ENCODE peak calls at places on chromosome 13, in seven cellular contexts. M is neural progenitor cell, A is OCI-LY7, R is PC-3, K is GM23248, Y is hepatocyte, P is HCT116. B is an unnamed sample.

GRCh38 chr13:28714651-28715050 is 4.1 kb downstream of the SLC46A3 start:
- DNase-seq in Y (no peak), K (no peak), R (no peak), M (no peak), A (no peak), P (no peak), B (no peak)

GRCh38 chr13:31929031-31929770 is 102.4 kb upstream of the FRY start:
- DNase-seq in A (no peak), M (no peak), R (no peak), P (no peak), Y (no peak), K (peak), B (no peak)

GRCh38 chr13:30049692-30050091 is 199.3 kb upstream of the UBL3 start:
- DNase-seq in P (no peak), R (peak), K (peak), Y (no peak), A (no peak), M (no peak), B (no peak)

GRCh38 chr13:112737329-112737728 is 47.5 kb downstream of the ATP11A start:
- DNase-seq in P (no peak), A (no peak), M (no peak), Y (no peak), R (no peak), K (no peak), B (no peak)

GRCh38 chr13:24071423-24072075 is 89.0 kb upstream of the SPATA13 start:
- DNase-seq in Y (no peak), R (peak), A (no peak), K (peak), P (no peak), M (no peak), B (no peak)

GRCh38 chr13:57640582-57640981 is 9.0 kb downstream of the PCDH17 start:
- DNase-seq in A (no peak), Y (no peak), K (no peak), P (no peak), R (no peak), M (no peak), B (no peak)

GRCh38 chr13:46119883-46120614 is 15.2 kb upstream of the CPB2 start:
- DNase-seq in M (no peak), R (peak), A (no peak), Y (peak), K (peak), P (peak), B (no peak)

GRCh38 chr13:25375727-25376358 is 4.1 kb downstream of the ATP8A2 start:
- DNase-seq in K (peak), P (peak), R (peak), M (peak), A (peak), Y (peak), B (peak)

GRCh38 chr13:109494955-109495354 is 291.4 kb downstream of the IRS2 start:
- DNase-seq in M (no peak), R (peak), A (no peak), P (no peak), K (peak), Y (no peak), B (no peak)

GRCh38 chr13:60311527-60311926 is 85.5 kb upstream of the TDRD3 start:
- DNase-seq in R (no peak), M (no peak), K (no peak), A (no peak), P (no peak), Y (no peak), B (no peak)

GRCh38 chr13:99610702-99611289 is 109.5 kb downstream of the TM9SF2 start:
- DNase-seq in K (no peak), Y (no peak), R (no peak), P (no peak), A (no peak), M (no peak), B (peak)

GRCh38 chr13:69946443-69946955 is 161.1 kb upstream of the ATXN8OS start:
- DNase-seq in R (no peak), A (no peak), Y (no peak), M (no peak), P (no peak), K (no peak), B (peak)

GRCh38 chr13:98466634-98467236 is 110.2 kb downstream of the STK24 start:
- DNase-seq in K (peak), M (peak), A (no peak), P (no peak), R (peak), Y (no peak), B (peak)

GRCh38 chr13:32248789-32249188 is 66.4 kb downstream of the ZAR1L start:
- DNase-seq in A (no peak), P (no peak), M (no peak), Y (no peak), R (no peak), K (no peak), B (no peak)

GRCh38 chr13:28636677-28637317 is 22.1 kb upstream of the POMP start:
- DNase-seq in P (peak), Y (peak), M (peak), A (peak), K (peak), R (peak), B (peak)

GRCh38 chr13:102405499-102406079 is 3.7 kb upstream of the FGF14 start:
- DNase-seq in K (peak), M (peak), R (peak), P (no peak), Y (peak), A (no peak), B (peak)

GRCh38 chr13:98396071-98396710 is 180.7 kb downstream of the STK24 start:
- DNase-seq in R (no peak), K (no peak), A (no peak), Y (no peak), P (no peak), M (no peak), B (no peak)

GRCh38 chr13:20475927-20476691 is 49.5 kb downstream of the CRYL1 start:
- DNase-seq in Y (peak), P (no peak), M (peak), A (no peak), R (no peak), K (no peak), B (peak)

GRCh38 chr13:113357529-113357928 is 6.4 kb downstream of the GRTP1 start:
- DNase-seq in K (peak), M (no peak), P (no peak), A (no peak), Y (no peak), R (peak), B (no peak)

GRCh38 chr13:84661718-84662117 is 779.4 kb upstream of the SLITRK1 start:
- DNase-seq in M (no peak), K (peak), R (no peak), Y (no peak), P (no peak), A (no peak), B (no peak)

GRCh38 chr13:65926750-65927171 is 1303.4 kb downstream of the PCDH9 start:
- DNase-seq in A (peak), M (peak), Y (peak), K (no peak), P (peak), R (peak), B (peak)

GRCh38 chr13:32165791-32166190 is 134.2 kb downstream of the FRY start:
- DNase-seq in K (no peak), R (no peak), M (no peak), A (no peak), Y (no peak), P (no peak), B (no peak)

GRCh38 chr13:101875091-101875490 is 422.6 kb downstream of the ITGBL1 start:
- DNase-seq in Y (peak), K (no peak), M (no peak), A (no peak), P (no peak), R (no peak), B (no peak)

GRCh38 chr13:30730526-30730925 is 4.8 kb upstream of the ALOX5AP start:
- DNase-seq in A (no peak), R (no peak), K (no peak), P (no peak), Y (peak), M (peak), B (peak)

GRCh38 chr13:43157796-43158195 is 134.4 kb downstream of the DNAJC15 start:
- DNase-seq in M (no peak), P (no peak), A (no peak), Y (no peak), R (no peak), K (peak), B (no peak)

GRCh38 chr13:54768214-54768613 is 1739.6 kb downstream of the OLFM4 start:
- DNase-seq in A (no peak), Y (no peak), K (no peak), M (no peak), P (no peak), R (no peak), B (no peak)

GRCh38 chr13:59061621-59062020 is 1102.1 kb downstream of the DIAPH3 start:
- DNase-seq in A (no peak), P (no peak), Y (no peak), K (no peak), M (no peak), R (no peak), B (no peak)

GRCh38 chr13:49342404-49342803 is 94.7 kb downstream of the CDADC1 start:
- DNase-seq in Y (no peak), K (no peak), R (no peak), M (no peak), A (no peak), P (no peak), B (no peak)

GRCh38 chr13:97028441-97029299 is 34.4 kb upstream of the OXGR1 start:
- DNase-seq in A (peak), R (peak), P (peak), Y (peak), K (peak), M (peak), B (peak)

GRCh38 chr13:98406971-98407370 is 169.9 kb downstream of the STK24 start:
- DNase-seq in K (no peak), P (no peak), A (no peak), M (no peak), Y (no peak), R (no peak), B (no peak)

GRCh38 chr13:113851826-113852535 is 11.9 kb downstream of the GAS6 start:
- DNase-seq in P (no peak), A (no peak), M (no peak), R (no peak), Y (no peak), K (no peak), B (no peak)

GRCh38 chr13:102293723-102294122 is 108.1 kb downstream of the FGF14 start:
- DNase-seq in R (no peak), Y (no peak), P (no peak), A (no peak), M (no peak), K (no peak), B (no peak)

GRCh38 chr13:40609972-40610726 is 56.3 kb downstream of the FOXO1 start:
- DNase-seq in P (no peak), A (no peak), K (no peak), M (no peak), R (peak), Y (no peak), B (no peak)

GRCh38 chr13:34369925-34370324 is 552.0 kb downstream of the RFC3 start:
- DNase-seq in A (no peak), M (no peak), K (no peak), P (no peak), R (peak), Y (no peak), B (no peak)

DNA sequence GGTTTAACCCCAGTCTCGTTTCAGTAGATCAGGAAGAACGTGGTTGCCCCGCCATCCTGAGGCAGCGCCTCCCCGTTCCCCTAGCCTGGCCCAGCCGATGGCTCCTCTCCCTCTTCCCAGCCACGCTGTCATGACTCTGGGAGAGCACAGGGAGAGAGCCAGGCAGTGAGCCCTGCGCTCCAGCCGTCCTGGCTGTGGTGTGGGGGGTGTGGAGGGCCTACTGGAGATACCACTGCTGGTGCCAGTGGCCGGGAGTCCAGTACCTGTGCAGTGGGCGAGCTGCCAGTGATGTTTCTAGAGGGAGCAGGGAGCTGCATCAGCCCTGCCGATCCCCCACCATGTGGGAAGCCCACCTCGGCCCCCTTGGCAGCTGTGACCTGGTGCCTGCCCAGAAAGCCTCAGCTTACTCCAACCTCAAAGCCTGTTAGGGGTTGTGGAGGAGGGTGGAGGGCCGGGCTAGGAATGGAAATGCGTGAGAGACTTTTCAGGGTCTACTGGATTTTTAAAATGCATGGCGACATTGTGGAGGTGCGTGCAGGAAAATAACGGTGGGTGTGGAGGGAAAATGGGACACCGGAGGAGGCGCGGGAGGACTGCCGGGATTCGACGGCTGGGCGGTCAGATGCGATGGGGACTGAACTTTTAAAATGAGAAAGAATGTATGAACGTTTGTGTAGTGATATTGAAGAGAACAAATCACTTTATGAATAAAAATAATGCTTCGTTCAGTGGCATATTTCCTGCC is 4.9 kb downstream of the TEX29 start:
- DNase-seq in K (no peak), A (no peak), R (no peak), P (no peak), M (no peak), Y (no peak), B (no peak)
- TF ChIP-seq EZH2phosphoT487 in K (no peak), A (no peak), R (no peak), P (no peak), M (no peak), Y (no peak), B (no peak)

GRCh38 chr13:51048166-51048461 is 63.0 kb downstream of the C13orf42 start:
- DNase-seq in A (no peak), R (no peak), P (no peak), M (no peak), K (peak), Y (no peak), B (no peak)

GRCh38 chr13:51047434-51048165 is 63.5 kb downstream of the C13orf42 start:
- DNase-seq in Y (no peak), K (no peak), A (peak), M (no peak), R (no peak), P (no peak), B (no peak)

GRCh38 chr13:51041710-51042109 is 69.4 kb downstream of the C13orf42 start:
- DNase-seq in Y (no peak), R (no peak), A (no peak), P (no peak), M (no peak), K (no peak), B (no peak)

GRCh38 chr13:51044023-51044665 is 66.9 kb downstream of the C13orf42 start:
- DNase-seq in Y (peak), K (no peak), P (no peak), R (no peak), A (peak), M (no peak), B (peak)

DNA sequence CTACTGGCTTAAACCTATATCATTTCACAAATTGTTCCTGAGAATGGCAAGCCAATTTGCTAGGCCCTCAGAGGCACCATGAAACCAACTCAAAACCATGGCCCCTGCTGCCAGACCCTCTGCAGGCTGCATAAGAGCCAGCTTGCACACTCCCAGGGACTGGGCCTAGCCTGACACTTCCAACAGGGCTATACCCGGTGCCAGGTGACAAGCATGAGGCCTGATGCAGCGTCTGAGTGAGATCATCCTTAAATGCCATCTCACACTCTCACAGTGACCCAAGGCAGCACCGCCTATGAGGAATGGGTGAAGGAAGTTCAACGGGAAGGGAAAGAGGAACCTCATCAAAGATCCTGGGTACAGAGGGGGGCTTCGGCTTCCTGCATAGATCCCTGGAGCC is 65.6 kb downstream of the C13orf42 start:
- DNase-seq in Y (no peak), M (no peak), A (no peak), R (no peak), P (no peak), K (no peak), B (no peak)
- TF ChIP-seq EZH2phosphoT487 in Y (no peak), M (no peak), A (no peak), R (no peak), P (no peak), K (no peak), B (no peak)

GRCh38 chr13:82176761-82177160 is 1705.5 kb downstream of the SLITRK1 start:
- DNase-seq in Y (no peak), R (no peak), M (no peak), K (no peak), P (no peak), A (no peak), B (no peak)
- TF ChIP-seq EZH2phosphoT487 in Y (no peak), R (no peak), M (no peak), K (no peak), P (no peak), A (no peak), B (no peak)

GRCh38 chr13:73422973-73423372 is 364.2 kb downstream of the KLF5 start:
- DNase-seq in R (no peak), M (no peak), Y (peak), K (no peak), P (no peak), A (no peak), B (no peak)

GRCh38 chr13:73428706-73429105 is 369.9 kb downstream of the KLF5 start:
- DNase-seq in M (no peak), A (no peak), R (peak), Y (no peak), K (no peak), P (no peak), B (no peak)

GRCh38 chr13:73433893-73434292 is 375.1 kb downstream of the KLF5 start:
- DNase-seq in Y (no peak), P (no peak), M (no peak), K (no peak), A (no peak), R (no peak), B (no peak)

GRCh38 chr13:73429691-73430090 is 370.9 kb downstream of the KLF5 start:
- DNase-seq in M (no peak), K (peak), R (peak), Y (no peak), A (no peak), P (peak), B (no peak)

DNA sequence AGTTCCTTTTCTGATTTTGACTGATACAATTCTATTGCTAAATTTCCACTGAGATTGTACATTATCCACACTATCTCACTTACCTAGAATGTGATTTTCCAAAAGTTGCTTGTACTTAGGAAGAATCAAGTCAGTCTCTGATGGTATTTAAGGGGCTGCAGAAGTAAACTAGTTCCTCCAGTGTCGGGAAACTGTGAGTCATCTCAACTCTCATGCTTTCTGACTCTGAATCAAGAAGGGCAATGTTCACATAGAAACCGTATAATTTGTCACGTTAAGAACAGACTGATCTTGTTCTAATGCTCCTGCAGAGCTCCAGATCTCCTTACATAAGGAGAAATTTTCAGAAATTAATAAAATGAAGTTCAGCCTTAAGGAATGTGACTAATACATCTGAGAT is 369.3 kb downstream of the KLF5 start:
- DNase-seq in M (no peak), R (peak), Y (peak), A (no peak), K (peak), P (peak), B (no peak)
- TF ChIP-seq EZH2phosphoT487 in M (no peak), R (no peak), Y (no peak), A (no peak), K (no peak), P (no peak), B (no peak)

GRCh38 chr13:35995136-35995535 is 136.0 kb downstream of the DCLK1 start:
- DNase-seq in M (no peak), K (peak), R (no peak), Y (no peak), P (no peak), A (no peak), B (no peak)
- TF ChIP-seq EZH2phosphoT487 in M (no peak), K (no peak), R (no peak), Y (no peak), P (no peak), A (no peak), B (no peak)

GRCh38 chr13:94154362-94154761 is 325.1 kb downstream of the DCT start:
- DNase-seq in P (no peak), Y (no peak), M (no peak), K (peak), R (peak), A (no peak), B (no peak)
- TF ChIP-seq EZH2phosphoT487 in P (no peak), Y (no peak), M (no peak), K (no peak), R (no peak), A (no peak), B (no peak)

B was measured in GM23338.